ENCODE peak calls at places on chromosomes 11 and 22, in nine cellular contexts. One of them, this sample, is unnamed.

GRCh38 chr22:50270302-50271010 is at the start of gene MAPK11:
- DNase-seq in activated CD8-positive, alpha-beta T cell treated with anti-CD3 and anti-CD28 coated beads for 36 hours: peak
- DNase-seq in SJSA1: peak
- DNase-seq in kidney glomerular epithelial cell: peak
- DNase-seq in endothelial cell: peak
- DNase-seq in AG09309: no peak
- DNase-seq in RWPE1: no peak
- DNase-seq in GOT3: peak
- DNase-seq in T1000: peak
- DNase-seq in this sample: peak

GRCh38 chr11:60240661-60241060 is 2.3 kb downstream of the MS4A4E start:
- DNase-seq in activated CD8-positive, alpha-beta T cell treated with anti-CD3 and anti-CD28 coated beads for 36 hours: no peak
- DNase-seq in SJSA1: no peak
- DNase-seq in kidney glomerular epithelial cell: no peak
- DNase-seq in endothelial cell: no peak
- DNase-seq in AG09309: no peak
- DNase-seq in RWPE1: no peak
- DNase-seq in GOT3: no peak
- DNase-seq in T1000: no peak
- DNase-seq in this sample: peak

GRCh38 chr22:21921729-21922128 is 30.9 kb downstream of the PPM1F start:
- DNase-seq in activated CD8-positive, alpha-beta T cell treated with anti-CD3 and anti-CD28 coated beads for 36 hours: no peak
- DNase-seq in SJSA1: no peak
- DNase-seq in kidney glomerular epithelial cell: no peak
- DNase-seq in endothelial cell: no peak
- DNase-seq in AG09309: no peak
- DNase-seq in RWPE1: no peak
- DNase-seq in GOT3: no peak
- DNase-seq in T1000: no peak
- DNase-seq in this sample: no peak

GRCh38 chr11:122656631-122657101 is 1.1 kb downstream of the UBASH3B start:
- DNase-seq in activated CD8-positive, alpha-beta T cell treated with anti-CD3 and anti-CD28 coated beads for 36 hours: peak
- DNase-seq in SJSA1: no peak
- DNase-seq in kidney glomerular epithelial cell: peak
- DNase-seq in endothelial cell: peak
- DNase-seq in AG09309: no peak
- DNase-seq in RWPE1: peak
- DNase-seq in GOT3: no peak
- DNase-seq in T1000: no peak
- DNase-seq in this sample: no peak

GRCh38 chr11:113023228-113023627 is 62.0 kb downstream of the NCAM1 start:
- DNase-seq in activated CD8-positive, alpha-beta T cell treated with anti-CD3 and anti-CD28 coated beads for 36 hours: no peak
- DNase-seq in SJSA1: no peak
- DNase-seq in kidney glomerular epithelial cell: no peak
- DNase-seq in endothelial cell: no peak
- DNase-seq in AG09309: no peak
- DNase-seq in RWPE1: peak
- DNase-seq in GOT3: no peak
- DNase-seq in T1000: no peak
- DNase-seq in this sample: no peak

GRCh38 chr11:19848219-19848618 is 135.6 kb downstream of the NAV2 start:
- DNase-seq in activated CD8-positive, alpha-beta T cell treated with anti-CD3 and anti-CD28 coated beads for 36 hours: no peak
- DNase-seq in SJSA1: no peak
- DNase-seq in kidney glomerular epithelial cell: no peak
- DNase-seq in endothelial cell: no peak
- DNase-seq in AG09309: no peak
- DNase-seq in RWPE1: no peak
- DNase-seq in GOT3: no peak
- DNase-seq in T1000: no peak
- DNase-seq in this sample: no peak

GRCh38 chr11:847876-848275 is 5.2 kb downstream of the TSPAN4 start:
- DNase-seq in activated CD8-positive, alpha-beta T cell treated with anti-CD3 and anti-CD28 coated beads for 36 hours: no peak
- DNase-seq in SJSA1: no peak
- DNase-seq in kidney glomerular epithelial cell: no peak
- DNase-seq in endothelial cell: no peak
- DNase-seq in AG09309: no peak
- DNase-seq in RWPE1: no peak
- DNase-seq in GOT3: no peak
- DNase-seq in T1000: no peak
- DNase-seq in this sample: no peak

GRCh38 chr11:118910309-118911112 is 15.2 kb downstream of the BCL9L start:
- DNase-seq in activated CD8-positive, alpha-beta T cell treated with anti-CD3 and anti-CD28 coated beads for 36 hours: peak
- DNase-seq in SJSA1: peak
- DNase-seq in kidney glomerular epithelial cell: peak
- DNase-seq in endothelial cell: peak
- DNase-seq in AG09309: peak
- DNase-seq in RWPE1: peak
- DNase-seq in GOT3: peak
- DNase-seq in T1000: peak
- DNase-seq in this sample: peak

GRCh38 chr22:41524283-41524682 is 20.0 kb downstream of the POLR3H start:
- DNase-seq in activated CD8-positive, alpha-beta T cell treated with anti-CD3 and anti-CD28 coated beads for 36 hours: no peak
- DNase-seq in SJSA1: no peak
- DNase-seq in kidney glomerular epithelial cell: no peak
- DNase-seq in endothelial cell: no peak
- DNase-seq in AG09309: no peak
- DNase-seq in RWPE1: no peak
- DNase-seq in GOT3: no peak
- DNase-seq in T1000: no peak
- DNase-seq in this sample: no peak

GRCh38 chr11:60785806-60786361 is 751 bp downstream of the MS4A10 start:
- DNase-seq in activated CD8-positive, alpha-beta T cell treated with anti-CD3 and anti-CD28 coated beads for 36 hours: no peak
- DNase-seq in SJSA1: peak
- DNase-seq in kidney glomerular epithelial cell: no peak
- DNase-seq in endothelial cell: no peak
- DNase-seq in AG09309: no peak
- DNase-seq in RWPE1: no peak
- DNase-seq in GOT3: no peak
- DNase-seq in T1000: no peak
- DNase-seq in this sample: no peak

GRCh38 chr11:65637794-65638317 is at the start of gene SIPA1:
- DNase-seq in activated CD8-positive, alpha-beta T cell treated with anti-CD3 and anti-CD28 coated beads for 36 hours: peak
- DNase-seq in SJSA1: peak
- DNase-seq in kidney glomerular epithelial cell: peak
- DNase-seq in endothelial cell: peak
- DNase-seq in AG09309: peak
- DNase-seq in RWPE1: peak
- DNase-seq in GOT3: no peak
- DNase-seq in T1000: peak
- DNase-seq in this sample: peak

GRCh38 chr11:20014067-20014402 is 146.2 kb downstream of the DBX1 start:
- DNase-seq in activated CD8-positive, alpha-beta T cell treated with anti-CD3 and anti-CD28 coated beads for 36 hours: no peak
- DNase-seq in SJSA1: no peak
- DNase-seq in kidney glomerular epithelial cell: no peak
- DNase-seq in endothelial cell: no peak
- DNase-seq in AG09309: no peak
- DNase-seq in RWPE1: no peak
- DNase-seq in GOT3: no peak
- DNase-seq in T1000: no peak
- DNase-seq in this sample: no peak